ENCODE peak calls at places on chromosomes 11 and 22, in ten cellular contexts. R is mesendoderm, H is IMR-90, I is PC-9, G is endothelial cell of umbilical vein, Z is A549, C is DND-41, X is H1, O is fibroblast of lung, J is GM23248. D is an unnamed sample.

GRCh38 chr11:111913997-111914396 is 1.5 kb downstream of the HSPB2 start:
- DNase-seq in O (peak), C (no peak), H (peak), X (no peak), J (peak), I (no peak), G (peak), Z (no peak), R (no peak), D (peak)

GRCh38 chr11:29231586-29231985 is 785.2 kb downstream of the KCNA4 start:
- DNase-seq in G (no peak), R (no peak), X (no peak), C (no peak), O (no peak), I (no peak), Z (no peak), H (no peak), J (no peak), D (no peak)

GRCh38 chr11:844693-845644 is 2.3 kb downstream of the TSPAN4 start:
- DNase-seq in J (peak), X (peak), R (peak), G (peak), Z (peak), O (peak), C (peak), I (no peak), H (peak), D (peak)

GRCh38 chr11:124793466-124794278 is 6.5 kb downstream of the MSANTD2 start:
- DNase-seq in Z (peak), C (peak), J (peak), X (no peak), O (peak), H (peak), G (peak), R (peak), I (peak), D (peak)

GRCh38 chr11:112223125-112223524 is 3.1 kb upstream of the PTS start:
- DNase-seq in H (peak), R (no peak), O (no peak), C (no peak), Z (no peak), I (no peak), J (peak), G (no peak), X (no peak), D (peak)

GRCh38 chr22:20084547-20085413 is 4.7 kb downstream of the DGCR8 start:
- DNase-seq in G (no peak), I (no peak), R (peak), C (peak), H (no peak), X (peak), J (peak), O (peak), Z (no peak), D (no peak)

GRCh38 chr11:26696330-26696729 is 25.5 kb downstream of the SLC5A12 start:
- DNase-seq in X (no peak), G (no peak), C (no peak), O (no peak), I (no peak), J (no peak), Z (no peak), R (no peak), H (no peak), D (peak)

GRCh38 chr11:8330896-8331295 is 67.2 kb upstream of the LMO1 start:
- DNase-seq in H (no peak), Z (no peak), X (no peak), G (no peak), R (no peak), I (no peak), O (no peak), J (no peak), C (no peak), D (no peak)

GRCh38 chr11:63142459-63142858 is 1.6 kb downstream of the SLC22A24 start:
- DNase-seq in R (no peak), C (no peak), Z (no peak), J (no peak), O (no peak), I (no peak), G (no peak), X (no peak), H (no peak), D (no peak)

GRCh38 chr11:57498540-57498939 is 17.0 kb downstream of the SLC43A1 start:
- DNase-seq in I (no peak), J (no peak), R (no peak), G (no peak), C (no peak), O (no peak), Z (no peak), X (no peak), H (no peak), D (no peak)

GRCh38 chr22:30806391-30806861 is 111.8 kb downstream of the OSBP2 start:
- DNase-seq in I (peak), H (peak), J (peak), G (peak), X (peak), O (peak), C (peak), Z (peak), R (peak), D (peak)

GRCh38 chr22:46070215-46070721 is 80.1 kb upstream of the PPARA start:
- DNase-seq in Z (peak), G (peak), J (peak), I (peak), C (peak), R (peak), X (peak), O (no peak), H (peak), D (peak)

GRCh38 chr22:38871360-38872171 is 450 bp downstream of the CBX6 start:
- DNase-seq in C (peak), J (peak), H (no peak), Z (peak), X (peak), O (no peak), R (peak), G (no peak), I (no peak), D (no peak)

GRCh38 chr22:37930270-37930951 is 23.0 kb downstream of the C22orf23 start:
- DNase-seq in C (peak), O (no peak), Z (peak), G (no peak), X (no peak), I (no peak), J (peak), H (peak), R (peak), D (peak)

GRCh38 chr11:65330544-65330943 is 3.1 kb upstream of the DPF2 start:
- DNase-seq in O (no peak), H (no peak), I (no peak), Z (no peak), J (no peak), C (no peak), R (no peak), G (no peak), X (no peak), D (no peak)

GRCh38 chr22:26017932-26018331 is 151.3 kb upstream of the SEZ6L start:
- DNase-seq in O (no peak), C (no peak), G (no peak), I (no peak), R (no peak), H (no peak), X (no peak), J (no peak), Z (no peak), D (no peak)

GRCh38 chr22:48844096-48844675 is 983.5 kb downstream of the BRD1 start:
- DNase-seq in H (no peak), C (no peak), G (no peak), Z (no peak), O (no peak), I (no peak), X (no peak), J (no peak), R (no peak), D (no peak)

GRCh38 chr11:110295487-110296225 is 758 bp downstream of the RDX start:
- DNase-seq in O (peak), X (peak), R (peak), J (peak), I (peak), H (peak), Z (peak), G (peak), C (no peak), D (peak)

GRCh38 chr11:123218451-123218850 is 23.4 kb upstream of the CLMP start:
- DNase-seq in O (peak), I (no peak), G (no peak), R (peak), C (no peak), J (no peak), Z (peak), X (no peak), H (peak), D (no peak)

GRCh38 chr11:133937015-133937414 is 19.8 kb downstream of the IGSF9B start:
- DNase-seq in R (no peak), G (no peak), J (no peak), O (no peak), H (no peak), C (no peak), X (no peak), I (no peak), Z (no peak), D (no peak)

GRCh38 chr11:133937468-133937867 is 19.3 kb downstream of the IGSF9B start:
- DNase-seq in O (no peak), I (no peak), Z (no peak), H (no peak), J (no peak), R (no peak), G (no peak), X (no peak), C (no peak), D (no peak)

GRCh38 chr11:133935551-133935910 is 21.2 kb downstream of the IGSF9B start:
- DNase-seq in J (no peak), O (no peak), G (no peak), I (no peak), R (no peak), C (no peak), Z (no peak), X (no peak), H (no peak), D (no peak)

GRCh38 chr11:133936136-133936535 is 20.6 kb downstream of the IGSF9B start:
- DNase-seq in Z (no peak), X (no peak), I (no peak), G (no peak), O (no peak), R (no peak), H (no peak), J (no peak), C (no peak), D (no peak)

GRCh38 chr11:133936551-133936950 is 20.2 kb downstream of the IGSF9B start:
- DNase-seq in O (no peak), I (no peak), H (no peak), Z (no peak), X (no peak), C (no peak), J (no peak), G (no peak), R (no peak), D (no peak)
- H3K4me2 ChIP-seq in O (no peak), I (no peak), H (no peak), Z (no peak), X (no peak), C (no peak), J (no peak), G (no peak), R (no peak), D (no peak)

GRCh38 chr11:12829536-12830314 is 155.5 kb downstream of the TEAD1 start:
- DNase-seq in G (no peak), O (no peak), J (no peak), R (no peak), I (no peak), X (no peak), H (no peak), C (no peak), Z (no peak), D (no peak)
- H3K4me2 ChIP-seq in G (peak), O (no peak), J (peak), R (no peak), I (no peak), X (peak), H (no peak), C (no peak), Z (peak), D (no peak)

GRCh38 chr11:44014968-44015623 is 32.7 kb upstream of the ACCSL start:
- DNase-seq in C (no peak), X (no peak), R (no peak), H (peak), G (no peak), O (peak), J (peak), I (no peak), Z (no peak), D (no peak)

GRCh38 chr11:44008698-44009097 is 39.1 kb upstream of the ACCSL start:
- DNase-seq in R (no peak), Z (no peak), C (no peak), I (no peak), J (no peak), X (no peak), G (no peak), O (no peak), H (no peak), D (no peak)

GRCh38 chr11:44010789-44011251 is 37.0 kb upstream of the ACCSL start:
- DNase-seq in R (no peak), J (peak), G (no peak), Z (no peak), H (peak), O (peak), I (no peak), X (no peak), C (no peak), D (no peak)

GRCh38 chr11:44015624-44016007 is 32.2 kb upstream of the ACCSL start:
- DNase-seq in H (no peak), C (no peak), X (no peak), Z (no peak), I (no peak), J (no peak), O (no peak), R (no peak), G (no peak), D (no peak)

GRCh38 chr11:44011797-44012196 is 36.0 kb upstream of the ACCSL start:
- DNase-seq in O (peak), C (no peak), G (no peak), H (peak), J (peak), X (no peak), Z (no peak), I (no peak), R (no peak), D (peak)
- H3K4me2 ChIP-seq in O (peak), C (no peak), G (no peak), H (no peak), J (peak), X (no peak), Z (no peak), I (no peak), R (no peak), D (no peak)

DNA sequence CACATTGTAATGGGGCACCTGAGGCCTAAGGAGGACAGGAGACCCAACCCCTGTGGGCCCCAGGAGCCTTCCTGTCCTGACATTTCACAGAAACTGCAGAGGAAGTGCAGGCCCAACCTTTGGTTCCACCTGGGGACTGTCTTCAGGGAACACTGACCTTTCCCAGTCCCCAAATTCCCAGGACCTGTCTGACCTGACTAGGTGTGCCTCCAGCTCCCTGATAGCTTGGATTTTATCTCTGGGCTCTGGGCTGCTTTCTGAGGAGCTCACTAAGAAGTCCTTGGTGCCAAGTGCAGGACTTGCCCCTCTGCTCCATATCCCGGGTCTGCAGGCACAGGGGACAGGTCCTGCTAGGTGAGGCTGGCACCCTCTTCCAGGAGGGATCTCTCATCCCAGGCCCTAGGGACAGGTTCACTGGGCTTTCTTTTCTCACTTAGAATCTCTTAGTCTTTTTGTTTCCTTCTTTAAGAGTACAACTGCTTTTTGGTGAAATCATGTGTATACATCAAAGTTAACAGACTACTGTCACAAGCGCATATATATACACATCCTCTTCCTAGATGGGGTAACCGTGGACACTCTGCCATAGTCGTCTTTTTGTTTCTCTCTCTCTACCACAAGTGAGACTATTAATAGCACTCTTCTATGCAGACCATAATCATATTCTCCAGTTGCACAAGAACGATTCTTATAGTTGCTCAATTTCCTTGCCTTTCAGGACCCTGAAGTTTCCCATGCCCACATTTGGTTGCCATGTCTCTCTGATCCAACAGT is 72.0 kb upstream of the IGLL5 start:
- DNase-seq in H (no peak), X (no peak), R (no peak), O (no peak), C (no peak), J (no peak), G (no peak), Z (no peak), I (no peak), D (no peak)
- H3K4me2 ChIP-seq in H (no peak), X (no peak), R (no peak), O (no peak), C (no peak), J (no peak), G (no peak), Z (no peak), I (no peak), D (no peak)

GRCh38 chr11:13009476-13009920 is 382 bp downstream of the RASSF10 start:
- DNase-seq in O (peak), C (no peak), I (no peak), Z (no peak), J (peak), X (no peak), G (peak), H (no peak), R (no peak), D (no peak)

GRCh38 chr11:13009921-13010736 is 1.0 kb downstream of the RASSF10 start:
- DNase-seq in I (no peak), G (peak), R (peak), J (peak), Z (peak), H (peak), X (peak), C (no peak), O (peak), D (no peak)

GRCh38 chr11:13007182-13007581 is 1.9 kb upstream of the RASSF10 start:
- DNase-seq in X (no peak), O (no peak), G (no peak), H (no peak), I (no peak), J (no peak), R (no peak), Z (no peak), C (no peak), D (no peak)

GRCh38 chr11:13007702-13008435 is 1.2 kb upstream of the RASSF10 start:
- DNase-seq in Z (peak), H (no peak), X (no peak), J (no peak), R (peak), O (peak), G (no peak), C (no peak), I (no peak), D (peak)

DNA sequence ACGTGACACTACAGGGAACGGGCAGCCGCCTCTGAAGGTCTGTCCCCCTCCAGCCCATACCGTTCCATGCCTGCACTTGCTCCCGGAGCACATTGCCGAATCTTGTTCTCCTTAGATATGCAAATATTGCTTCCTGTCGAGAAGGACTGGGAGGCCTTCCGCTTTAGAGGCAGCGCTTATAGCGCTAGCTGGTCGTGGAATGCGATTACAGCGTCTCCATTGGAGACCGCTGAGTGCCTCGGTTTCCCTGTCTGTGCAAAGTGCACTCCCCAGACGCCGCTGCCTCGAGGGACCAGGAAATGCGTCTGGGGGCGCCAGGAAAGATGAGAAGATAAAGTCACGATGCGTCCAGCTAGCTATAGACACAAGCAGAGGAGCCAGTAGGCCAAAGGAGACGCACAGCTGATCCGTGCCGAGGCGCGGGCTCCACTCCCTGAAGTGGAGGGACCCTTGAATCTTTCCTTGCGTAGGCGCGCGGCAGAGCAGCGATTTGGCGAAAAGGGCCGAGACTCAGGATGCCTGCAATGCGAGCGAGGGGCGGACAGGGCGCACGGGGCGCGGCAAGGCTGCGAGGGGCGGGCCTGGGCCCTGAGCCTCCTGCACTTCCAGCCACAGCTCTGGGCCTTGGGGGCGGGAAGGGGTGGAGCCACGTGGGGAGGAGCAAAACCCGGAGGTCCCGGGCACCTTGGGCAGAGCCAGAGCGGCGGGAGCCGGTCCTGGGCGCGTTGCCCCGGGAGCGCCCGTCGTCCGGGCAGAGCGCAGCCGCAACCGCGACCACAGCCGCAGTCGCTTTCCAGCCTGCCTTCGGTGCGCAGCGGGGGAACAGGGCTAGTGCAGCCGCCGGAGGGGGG is at the start of gene RASSF10:
- DNase-seq in J (peak), H (no peak), R (peak), X (peak), O (peak), C (no peak), G (peak), Z (peak), I (peak), D (no peak)
- H3K4me2 ChIP-seq in J (peak), H (peak), R (peak), X (peak), O (peak), C (no peak), G (peak), Z (peak), I (peak), D (no peak)

GRCh38 chr11:35059040-35059439 is 79.9 kb upstream of the CD44 start:
- DNase-seq in Z (no peak), O (no peak), C (no peak), H (no peak), R (no peak), I (no peak), G (no peak), X (no peak), J (no peak), D (no peak)
- H3K4me2 ChIP-seq in Z (no peak), O (no peak), C (no peak), H (no peak), R (no peak), I (no peak), G (no peak), X (no peak), J (no peak), D (no peak)

DNA sequence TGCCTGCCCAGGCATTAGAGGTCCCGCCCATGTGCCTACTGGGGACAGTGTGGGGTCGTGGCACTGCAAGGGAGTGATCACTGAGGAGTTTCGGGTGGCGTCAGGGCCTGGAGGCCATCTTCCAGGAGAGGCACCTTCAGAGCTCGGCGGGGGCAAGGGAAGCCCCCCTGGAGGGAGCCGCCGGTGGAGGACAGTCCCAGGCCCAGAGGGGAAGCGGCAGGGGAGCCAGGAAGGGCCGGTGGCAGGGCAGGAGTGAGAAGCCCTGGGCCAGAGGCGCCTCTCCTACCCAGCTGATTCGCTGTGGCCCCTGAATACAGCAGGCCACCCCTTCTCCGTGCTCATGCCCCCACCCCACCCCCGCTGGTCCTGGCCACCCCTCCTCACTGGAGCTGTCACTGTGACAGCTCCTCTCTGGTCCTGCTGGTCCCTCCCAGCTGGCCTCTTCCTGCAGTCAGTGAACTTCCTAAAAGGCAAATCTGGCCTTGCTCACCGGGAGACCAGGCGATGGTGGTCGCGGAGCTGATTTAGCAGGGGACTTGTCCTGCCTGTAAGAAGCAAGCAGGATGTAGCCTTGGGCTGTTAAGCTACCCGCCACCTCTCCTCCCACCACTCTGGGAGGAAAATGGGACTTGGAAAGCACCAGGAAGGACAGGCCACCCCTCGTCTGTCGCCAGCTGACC is 2.1 kb upstream of the MAPK11 start:
- DNase-seq in G (no peak), I (peak), X (peak), C (no peak), O (peak), R (peak), Z (no peak), H (peak), J (no peak), D (no peak)
- H3K4me2 ChIP-seq in G (no peak), I (peak), X (peak), C (peak), O (no peak), R (no peak), Z (peak), H (no peak), J (no peak), D (no peak)

D was measured in PC-3.